ENCODE peak calls at places on chromosomes 12 and 14, in seven cellular contexts. One of them, this sample, is unnamed.

GRCh38 chr14:101767618-101768362 is 6.3 kb downstream of the PPP2R5C start:
- DNase-seq in MCF 10A: no peak
- DNase-seq in GM10248: no peak
- DNase-seq in amygdala: no peak
- DNase-seq in activated CD4-positive, CD25-positive, alpha-beta regulatory T cell treated with anti-CD3 and anti-CD28 coated beads, Interleukin-2, amount 50 U/mL, for 16 hours: no peak
- DNase-seq in stimulated activated CD8-positive, alpha-beta memory T cell treated with anti-CD3 and anti-CD28 coated beads, Interleukin-7, amount 100 ng/mL, for 1 hour: no peak
- DNase-seq in KG1: no peak
- DNase-seq in this sample: no peak

GRCh38 chr12:82698959-82699358 is 12.3 kb downstream of the TMTC2 start:
- DNase-seq in MCF 10A: no peak
- DNase-seq in stimulated activated CD8-positive, alpha-beta memory T cell treated with anti-CD3 and anti-CD28 coated beads, Interleukin-7, amount 100 ng/mL, for 1 hour: no peak
- DNase-seq in GM10248: no peak
- DNase-seq in KG1: no peak
- DNase-seq in amygdala: no peak
- DNase-seq in activated CD4-positive, CD25-positive, alpha-beta regulatory T cell treated with anti-CD3 and anti-CD28 coated beads, Interleukin-2, amount 50 U/mL, for 16 hours: no peak
- DNase-seq in this sample: no peak

GRCh38 chr14:31977001-31977556 is 100.0 kb upstream of the ARHGAP5 start:
- DNase-seq in KG1: no peak
- DNase-seq in MCF 10A: no peak
- DNase-seq in activated CD4-positive, CD25-positive, alpha-beta regulatory T cell treated with anti-CD3 and anti-CD28 coated beads, Interleukin-2, amount 50 U/mL, for 16 hours: no peak
- DNase-seq in stimulated activated CD8-positive, alpha-beta memory T cell treated with anti-CD3 and anti-CD28 coated beads, Interleukin-7, amount 100 ng/mL, for 1 hour: no peak
- DNase-seq in GM10248: no peak
- DNase-seq in amygdala: no peak
- DNase-seq in this sample: no peak

GRCh38 chr12:45934956-45935355 is 55.4 kb downstream of the SCAF11 start:
- DNase-seq in activated CD4-positive, CD25-positive, alpha-beta regulatory T cell treated with anti-CD3 and anti-CD28 coated beads, Interleukin-2, amount 50 U/mL, for 16 hours: no peak
- DNase-seq in MCF 10A: no peak
- DNase-seq in stimulated activated CD8-positive, alpha-beta memory T cell treated with anti-CD3 and anti-CD28 coated beads, Interleukin-7, amount 100 ng/mL, for 1 hour: no peak
- DNase-seq in KG1: no peak
- DNase-seq in GM10248: no peak
- DNase-seq in amygdala: no peak
- DNase-seq in this sample: no peak

GRCh38 chr12:55681142-55682077 is 26.3 kb downstream of the ITGA7 start:
- DNase-seq in KG1: no peak
- DNase-seq in activated CD4-positive, CD25-positive, alpha-beta regulatory T cell treated with anti-CD3 and anti-CD28 coated beads, Interleukin-2, amount 50 U/mL, for 16 hours: no peak
- DNase-seq in stimulated activated CD8-positive, alpha-beta memory T cell treated with anti-CD3 and anti-CD28 coated beads, Interleukin-7, amount 100 ng/mL, for 1 hour: no peak
- DNase-seq in GM10248: no peak
- DNase-seq in amygdala: peak; percentile 17
- DNase-seq in MCF 10A: peak; percentile 75
- DNase-seq in this sample: peak; percentile 37

GRCh38 chr14:64730061-64730440 is 25.8 kb downstream of the PLEKHG3 start:
- DNase-seq in amygdala: no peak
- DNase-seq in MCF 10A: no peak
- DNase-seq in stimulated activated CD8-positive, alpha-beta memory T cell treated with anti-CD3 and anti-CD28 coated beads, Interleukin-7, amount 100 ng/mL, for 1 hour: no peak
- DNase-seq in activated CD4-positive, CD25-positive, alpha-beta regulatory T cell treated with anti-CD3 and anti-CD28 coated beads, Interleukin-2, amount 50 U/mL, for 16 hours: no peak
- DNase-seq in GM10248: no peak
- DNase-seq in KG1: no peak
- DNase-seq in this sample: no peak

GRCh38 chr12:32148372-32148771 is 41.7 kb downstream of the BICD1 start:
- DNase-seq in activated CD4-positive, CD25-positive, alpha-beta regulatory T cell treated with anti-CD3 and anti-CD28 coated beads, Interleukin-2, amount 50 U/mL, for 16 hours: no peak
- DNase-seq in GM10248: no peak
- DNase-seq in KG1: no peak
- DNase-seq in amygdala: no peak
- DNase-seq in MCF 10A: no peak
- DNase-seq in stimulated activated CD8-positive, alpha-beta memory T cell treated with anti-CD3 and anti-CD28 coated beads, Interleukin-7, amount 100 ng/mL, for 1 hour: no peak
- DNase-seq in this sample: no peak

GRCh38 chr14:59355101-59355500 is 110.1 kb downstream of the GPR135 start:
- DNase-seq in KG1: no peak
- DNase-seq in GM10248: no peak
- DNase-seq in amygdala: no peak
- DNase-seq in stimulated activated CD8-positive, alpha-beta memory T cell treated with anti-CD3 and anti-CD28 coated beads, Interleukin-7, amount 100 ng/mL, for 1 hour: no peak
- DNase-seq in activated CD4-positive, CD25-positive, alpha-beta regulatory T cell treated with anti-CD3 and anti-CD28 coated beads, Interleukin-2, amount 50 U/mL, for 16 hours: no peak
- DNase-seq in MCF 10A: peak; percentile 33
- DNase-seq in this sample: no peak

GRCh38 chr12:104722541-104723534 is 235.3 kb downstream of the SLC41A2 start:
- DNase-seq in activated CD4-positive, CD25-positive, alpha-beta regulatory T cell treated with anti-CD3 and anti-CD28 coated beads, Interleukin-2, amount 50 U/mL, for 16 hours: no peak
- DNase-seq in GM10248: no peak
- DNase-seq in amygdala: no peak
- DNase-seq in KG1: no peak
- DNase-seq in stimulated activated CD8-positive, alpha-beta memory T cell treated with anti-CD3 and anti-CD28 coated beads, Interleukin-7, amount 100 ng/mL, for 1 hour: no peak
- DNase-seq in MCF 10A: no peak
- DNase-seq in this sample: no peak

GRCh38 chr14:74655597-74656389 is 43.8 kb upstream of the LTBP2 start:
- DNase-seq in stimulated activated CD8-positive, alpha-beta memory T cell treated with anti-CD3 and anti-CD28 coated beads, Interleukin-7, amount 100 ng/mL, for 1 hour: no peak
- DNase-seq in amygdala: no peak
- DNase-seq in MCF 10A: peak; percentile 83
- DNase-seq in activated CD4-positive, CD25-positive, alpha-beta regulatory T cell treated with anti-CD3 and anti-CD28 coated beads, Interleukin-2, amount 50 U/mL, for 16 hours: no peak
- DNase-seq in KG1: no peak
- DNase-seq in GM10248: no peak
- DNase-seq in this sample: no peak

GRCh38 chr14:38070213-38070612 is 137.5 kb upstream of the SSTR1 start:
- DNase-seq in GM10248: no peak
- DNase-seq in amygdala: no peak
- DNase-seq in activated CD4-positive, CD25-positive, alpha-beta regulatory T cell treated with anti-CD3 and anti-CD28 coated beads, Interleukin-2, amount 50 U/mL, for 16 hours: no peak
- DNase-seq in stimulated activated CD8-positive, alpha-beta memory T cell treated with anti-CD3 and anti-CD28 coated beads, Interleukin-7, amount 100 ng/mL, for 1 hour: no peak
- DNase-seq in KG1: no peak
- DNase-seq in MCF 10A: no peak
- DNase-seq in this sample: no peak

GRCh38 chr12:3667485-3667884 is 85.4 kb downstream of the CRACR2A start:
- DNase-seq in GM10248: no peak
- DNase-seq in activated CD4-positive, CD25-positive, alpha-beta regulatory T cell treated with anti-CD3 and anti-CD28 coated beads, Interleukin-2, amount 50 U/mL, for 16 hours: no peak
- DNase-seq in stimulated activated CD8-positive, alpha-beta memory T cell treated with anti-CD3 and anti-CD28 coated beads, Interleukin-7, amount 100 ng/mL, for 1 hour: no peak
- DNase-seq in amygdala: no peak
- DNase-seq in MCF 10A: no peak
- DNase-seq in KG1: no peak
- DNase-seq in this sample: no peak

GRCh38 chr14:103391048-103391447 is 5.8 kb downstream of the MARK3 start:
- DNase-seq in amygdala: no peak
- DNase-seq in GM10248: peak; percentile 48
- DNase-seq in KG1: peak; percentile 64
- DNase-seq in stimulated activated CD8-positive, alpha-beta memory T cell treated with anti-CD3 and anti-CD28 coated beads, Interleukin-7, amount 100 ng/mL, for 1 hour: no peak
- DNase-seq in activated CD4-positive, CD25-positive, alpha-beta regulatory T cell treated with anti-CD3 and anti-CD28 coated beads, Interleukin-2, amount 50 U/mL, for 16 hours: no peak
- DNase-seq in MCF 10A: peak; percentile 68
- DNase-seq in this sample: no peak

GRCh38 chr12:47244730-47245285 is 165.0 kb upstream of the AMIGO2 start:
- DNase-seq in MCF 10A: no peak
- DNase-seq in KG1: no peak
- DNase-seq in GM10248: no peak
- DNase-seq in activated CD4-positive, CD25-positive, alpha-beta regulatory T cell treated with anti-CD3 and anti-CD28 coated beads, Interleukin-2, amount 50 U/mL, for 16 hours: no peak
- DNase-seq in amygdala: no peak
- DNase-seq in stimulated activated CD8-positive, alpha-beta memory T cell treated with anti-CD3 and anti-CD28 coated beads, Interleukin-7, amount 100 ng/mL, for 1 hour: no peak
- DNase-seq in this sample: no peak

GRCh38 chr12:75945581-75945980 is 86.0 kb downstream of the PHLDA1 start:
- DNase-seq in activated CD4-positive, CD25-positive, alpha-beta regulatory T cell treated with anti-CD3 and anti-CD28 coated beads, Interleukin-2, amount 50 U/mL, for 16 hours: no peak
- DNase-seq in amygdala: no peak
- DNase-seq in KG1: no peak
- DNase-seq in MCF 10A: no peak
- DNase-seq in stimulated activated CD8-positive, alpha-beta memory T cell treated with anti-CD3 and anti-CD28 coated beads, Interleukin-7, amount 100 ng/mL, for 1 hour: no peak
- DNase-seq in GM10248: no peak
- DNase-seq in this sample: no peak

GRCh38 chr14:36935976-36936678 is 236.3 kb downstream of the SLC25A21 start:
- DNase-seq in stimulated activated CD8-positive, alpha-beta memory T cell treated with anti-CD3 and anti-CD28 coated beads, Interleukin-7, amount 100 ng/mL, for 1 hour: no peak
- DNase-seq in amygdala: no peak
- DNase-seq in KG1: no peak
- DNase-seq in MCF 10A: no peak
- DNase-seq in GM10248: no peak
- DNase-seq in activated CD4-positive, CD25-positive, alpha-beta regulatory T cell treated with anti-CD3 and anti-CD28 coated beads, Interleukin-2, amount 50 U/mL, for 16 hours: no peak
- DNase-seq in this sample: no peak

GRCh38 chr14:73686901-73687300 is 27.3 kb downstream of the PNMA1 start:
- DNase-seq in activated CD4-positive, CD25-positive, alpha-beta regulatory T cell treated with anti-CD3 and anti-CD28 coated beads, Interleukin-2, amount 50 U/mL, for 16 hours: no peak
- DNase-seq in KG1: no peak
- DNase-seq in stimulated activated CD8-positive, alpha-beta memory T cell treated with anti-CD3 and anti-CD28 coated beads, Interleukin-7, amount 100 ng/mL, for 1 hour: no peak
- DNase-seq in amygdala: no peak
- DNase-seq in MCF 10A: no peak
- DNase-seq in GM10248: no peak
- DNase-seq in this sample: no peak

GRCh38 chr14:72434856-72435255 is 459.0 kb downstream of the DPF3 start:
- DNase-seq in amygdala: no peak
- DNase-seq in KG1: no peak
- DNase-seq in activated CD4-positive, CD25-positive, alpha-beta regulatory T cell treated with anti-CD3 and anti-CD28 coated beads, Interleukin-2, amount 50 U/mL, for 16 hours: no peak
- DNase-seq in MCF 10A: no peak
- DNase-seq in GM10248: no peak
- DNase-seq in stimulated activated CD8-positive, alpha-beta memory T cell treated with anti-CD3 and anti-CD28 coated beads, Interleukin-7, amount 100 ng/mL, for 1 hour: no peak
- DNase-seq in this sample: no peak

GRCh38 chr12:56518570-56518969 is 3.0 kb upstream of the RBMS2 start:
- DNase-seq in MCF 10A: peak; percentile 48
- DNase-seq in GM10248: no peak
- DNase-seq in stimulated activated CD8-positive, alpha-beta memory T cell treated with anti-CD3 and anti-CD28 coated beads, Interleukin-7, amount 100 ng/mL, for 1 hour: no peak
- DNase-seq in amygdala: no peak
- DNase-seq in activated CD4-positive, CD25-positive, alpha-beta regulatory T cell treated with anti-CD3 and anti-CD28 coated beads, Interleukin-2, amount 50 U/mL, for 16 hours: no peak
- DNase-seq in KG1: no peak
- DNase-seq in this sample: no peak